ENCODE peak calls at places on chromosomes 12 and 14, in eight cellular contexts. One of them, this sample, is unnamed.

GRCh38 chr12:81811066-81811777 is 52.1 kb upstream of the PPFIA2 start:
- DNase-seq in AG08396: no peak
- DNase-seq in HFF-Myc: no peak
- DNase-seq in Calu3: no peak
- DNase-seq in cardiac muscle cell: no peak
- DNase-seq in stimulated activated CD4-positive, alpha-beta T cell treated with anti-CD3 and anti-CD28 coated beads, Interleukin-12 subunit alpha, Interleukin-12 subunit beta, amount 100 ng/mL, for 4 hours: no peak
- DNase-seq in GM13977: no peak
- DNase-seq in islet precursor cell: no peak
- DNase-seq in this sample: no peak

GRCh38 chr12:124125472-124125871 is 152.5 kb downstream of the ZNF664 start:
- DNase-seq in AG08396: no peak
- DNase-seq in HFF-Myc: no peak
- DNase-seq in Calu3: no peak
- DNase-seq in cardiac muscle cell: no peak
- DNase-seq in stimulated activated CD4-positive, alpha-beta T cell treated with anti-CD3 and anti-CD28 coated beads, Interleukin-12 subunit alpha, Interleukin-12 subunit beta, amount 100 ng/mL, for 4 hours: no peak
- DNase-seq in GM13977: peak; percentile 75
- DNase-seq in islet precursor cell: no peak
- DNase-seq in this sample: no peak

GRCh38 chr14:105884808-105885281 is 358.5 kb downstream of the TMEM121 start:
- DNase-seq in AG08396: no peak
- DNase-seq in HFF-Myc: no peak
- DNase-seq in Calu3: no peak
- DNase-seq in cardiac muscle cell: no peak
- DNase-seq in stimulated activated CD4-positive, alpha-beta T cell treated with anti-CD3 and anti-CD28 coated beads, Interleukin-12 subunit alpha, Interleukin-12 subunit beta, amount 100 ng/mL, for 4 hours: no peak
- DNase-seq in GM13977: no peak
- DNase-seq in islet precursor cell: no peak
- DNase-seq in this sample: no peak

GRCh38 chr12:123265851-123266678 is 5.6 kb downstream of the CDK2AP1 start:
- DNase-seq in AG08396: no peak
- DNase-seq in HFF-Myc: no peak
- DNase-seq in Calu3: no peak
- DNase-seq in cardiac muscle cell: no peak
- DNase-seq in stimulated activated CD4-positive, alpha-beta T cell treated with anti-CD3 and anti-CD28 coated beads, Interleukin-12 subunit alpha, Interleukin-12 subunit beta, amount 100 ng/mL, for 4 hours: no peak
- DNase-seq in GM13977: no peak
- DNase-seq in islet precursor cell: peak; percentile 58
- DNase-seq in this sample: no peak

GRCh38 chr12:32896438-32897275 is at the start of gene PKP2:
- DNase-seq in AG08396: no peak
- DNase-seq in HFF-Myc: no peak
- DNase-seq in Calu3: peak; percentile 99
- DNase-seq in cardiac muscle cell: peak; percentile 91
- DNase-seq in stimulated activated CD4-positive, alpha-beta T cell treated with anti-CD3 and anti-CD28 coated beads, Interleukin-12 subunit alpha, Interleukin-12 subunit beta, amount 100 ng/mL, for 4 hours: peak; percentile 4
- DNase-seq in GM13977: peak; percentile 85
- DNase-seq in islet precursor cell: peak; percentile 100
- DNase-seq in this sample: no peak

GRCh38 chr14:23008836-23009235 is 1.1 kb downstream of the C14orf93 start:
- DNase-seq in AG08396: no peak
- DNase-seq in HFF-Myc: peak; percentile 38
- DNase-seq in Calu3: no peak
- DNase-seq in cardiac muscle cell: no peak
- DNase-seq in stimulated activated CD4-positive, alpha-beta T cell treated with anti-CD3 and anti-CD28 coated beads, Interleukin-12 subunit alpha, Interleukin-12 subunit beta, amount 100 ng/mL, for 4 hours: no peak
- DNase-seq in GM13977: no peak
- DNase-seq in islet precursor cell: no peak
- DNase-seq in this sample: no peak

GRCh38 chr12:114000861-114001260 is 34.7 kb upstream of the RBM19 start:
- DNase-seq in AG08396: no peak
- DNase-seq in HFF-Myc: no peak
- DNase-seq in Calu3: no peak
- DNase-seq in cardiac muscle cell: no peak
- DNase-seq in stimulated activated CD4-positive, alpha-beta T cell treated with anti-CD3 and anti-CD28 coated beads, Interleukin-12 subunit alpha, Interleukin-12 subunit beta, amount 100 ng/mL, for 4 hours: no peak
- DNase-seq in GM13977: no peak
- DNase-seq in islet precursor cell: no peak
- DNase-seq in this sample: no peak

GRCh38 chr14:89640141-89640540 is 223.1 kb upstream of the FOXN3 start:
- DNase-seq in AG08396: no peak
- DNase-seq in HFF-Myc: no peak
- DNase-seq in Calu3: no peak
- DNase-seq in cardiac muscle cell: no peak
- DNase-seq in stimulated activated CD4-positive, alpha-beta T cell treated with anti-CD3 and anti-CD28 coated beads, Interleukin-12 subunit alpha, Interleukin-12 subunit beta, amount 100 ng/mL, for 4 hours: no peak
- DNase-seq in GM13977: no peak
- DNase-seq in islet precursor cell: no peak
- DNase-seq in this sample: no peak

GRCh38 chr12:27013606-27014084 is 539 bp downstream of the TM7SF3 start:
- DNase-seq in AG08396: peak; percentile 31
- DNase-seq in HFF-Myc: no peak
- DNase-seq in Calu3: peak; percentile 7
- DNase-seq in cardiac muscle cell: peak; percentile 32
- DNase-seq in stimulated activated CD4-positive, alpha-beta T cell treated with anti-CD3 and anti-CD28 coated beads, Interleukin-12 subunit alpha, Interleukin-12 subunit beta, amount 100 ng/mL, for 4 hours: no peak
- DNase-seq in GM13977: peak; percentile 12
- DNase-seq in islet precursor cell: no peak
- DNase-seq in this sample: peak; percentile 55

GRCh38 chr12:92968201-92968813 is 39.2 kb upstream of the EEA1 start:
- DNase-seq in AG08396: no peak
- DNase-seq in HFF-Myc: no peak
- DNase-seq in Calu3: no peak
- DNase-seq in cardiac muscle cell: no peak
- DNase-seq in stimulated activated CD4-positive, alpha-beta T cell treated with anti-CD3 and anti-CD28 coated beads, Interleukin-12 subunit alpha, Interleukin-12 subunit beta, amount 100 ng/mL, for 4 hours: no peak
- DNase-seq in GM13977: no peak
- DNase-seq in islet precursor cell: no peak
- DNase-seq in this sample: no peak

GRCh38 chr12:68279227-68280054 is 26.0 kb upstream of the IL22 start:
- DNase-seq in AG08396: no peak
- DNase-seq in HFF-Myc: no peak
- DNase-seq in Calu3: no peak
- DNase-seq in cardiac muscle cell: no peak
- DNase-seq in stimulated activated CD4-positive, alpha-beta T cell treated with anti-CD3 and anti-CD28 coated beads, Interleukin-12 subunit alpha, Interleukin-12 subunit beta, amount 100 ng/mL, for 4 hours: no peak
- DNase-seq in GM13977: no peak
- DNase-seq in islet precursor cell: no peak
- DNase-seq in this sample: no peak

GRCh38 chr14:31926652-31927347 is 150.3 kb upstream of the ARHGAP5 start:
- DNase-seq in AG08396: no peak
- DNase-seq in HFF-Myc: no peak
- DNase-seq in Calu3: no peak
- DNase-seq in cardiac muscle cell: no peak
- DNase-seq in stimulated activated CD4-positive, alpha-beta T cell treated with anti-CD3 and anti-CD28 coated beads, Interleukin-12 subunit alpha, Interleukin-12 subunit beta, amount 100 ng/mL, for 4 hours: no peak
- DNase-seq in GM13977: no peak
- DNase-seq in islet precursor cell: no peak
- DNase-seq in this sample: no peak

GRCh38 chr14:72045885-72046284 is 113.7 kb downstream of the RGS6 start:
- DNase-seq in AG08396: no peak
- DNase-seq in HFF-Myc: no peak
- DNase-seq in Calu3: no peak
- DNase-seq in cardiac muscle cell: no peak
- DNase-seq in stimulated activated CD4-positive, alpha-beta T cell treated with anti-CD3 and anti-CD28 coated beads, Interleukin-12 subunit alpha, Interleukin-12 subunit beta, amount 100 ng/mL, for 4 hours: no peak
- DNase-seq in GM13977: no peak
- DNase-seq in islet precursor cell: no peak
- DNase-seq in this sample: no peak

GRCh38 chr12:69534389-69534822 is 50.9 kb upstream of the CCT2 start:
- DNase-seq in AG08396: peak; percentile 87
- DNase-seq in HFF-Myc: peak; percentile 96
- DNase-seq in Calu3: peak; percentile 67
- DNase-seq in cardiac muscle cell: peak; percentile 83
- DNase-seq in stimulated activated CD4-positive, alpha-beta T cell treated with anti-CD3 and anti-CD28 coated beads, Interleukin-12 subunit alpha, Interleukin-12 subunit beta, amount 100 ng/mL, for 4 hours: no peak
- DNase-seq in GM13977: peak; percentile 28
- DNase-seq in islet precursor cell: peak; percentile 98
- DNase-seq in this sample: peak; percentile 92

GRCh38 chr14:50619569-50620141 is 48.5 kb downstream of the SAV1 start:
- DNase-seq in AG08396: peak; percentile 26
- DNase-seq in HFF-Myc: no peak
- DNase-seq in Calu3: no peak
- DNase-seq in cardiac muscle cell: peak; percentile 22
- DNase-seq in stimulated activated CD4-positive, alpha-beta T cell treated with anti-CD3 and anti-CD28 coated beads, Interleukin-12 subunit alpha, Interleukin-12 subunit beta, amount 100 ng/mL, for 4 hours: no peak
- DNase-seq in GM13977: no peak
- DNase-seq in islet precursor cell: no peak
- DNase-seq in this sample: no peak

GRCh38 chr14:101077511-101078074 is 174.1 kb upstream of the RTL1 start:
- DNase-seq in AG08396: no peak
- DNase-seq in HFF-Myc: no peak
- DNase-seq in Calu3: no peak
- DNase-seq in cardiac muscle cell: peak; percentile 64
- DNase-seq in stimulated activated CD4-positive, alpha-beta T cell treated with anti-CD3 and anti-CD28 coated beads, Interleukin-12 subunit alpha, Interleukin-12 subunit beta, amount 100 ng/mL, for 4 hours: no peak
- DNase-seq in GM13977: no peak
- DNase-seq in islet precursor cell: peak; percentile 89
- DNase-seq in this sample: no peak

GRCh38 chr14:67457782-67458181 is 30.7 kb downstream of the TMEM229B start:
- DNase-seq in AG08396: no peak
- DNase-seq in HFF-Myc: no peak
- DNase-seq in Calu3: no peak
- DNase-seq in cardiac muscle cell: peak; percentile 77
- DNase-seq in stimulated activated CD4-positive, alpha-beta T cell treated with anti-CD3 and anti-CD28 coated beads, Interleukin-12 subunit alpha, Interleukin-12 subunit beta, amount 100 ng/mL, for 4 hours: no peak
- DNase-seq in GM13977: no peak
- DNase-seq in islet precursor cell: peak; percentile 76
- DNase-seq in this sample: no peak

GRCh38 chr14:89576132-89576923 is 159.3 kb upstream of the FOXN3 start:
- DNase-seq in AG08396: no peak
- DNase-seq in HFF-Myc: no peak
- DNase-seq in Calu3: no peak
- DNase-seq in cardiac muscle cell: peak; percentile 19
- DNase-seq in stimulated activated CD4-positive, alpha-beta T cell treated with anti-CD3 and anti-CD28 coated beads, Interleukin-12 subunit alpha, Interleukin-12 subunit beta, amount 100 ng/mL, for 4 hours: no peak
- DNase-seq in GM13977: no peak
- DNase-seq in islet precursor cell: no peak
- DNase-seq in this sample: no peak

GRCh38 chr12:95998611-95999300 is 2.6 kb upstream of the HAL start:
- DNase-seq in AG08396: peak; percentile 64
- DNase-seq in HFF-Myc: peak; percentile 20
- DNase-seq in Calu3: peak; percentile 54
- DNase-seq in cardiac muscle cell: peak; percentile 78
- DNase-seq in stimulated activated CD4-positive, alpha-beta T cell treated with anti-CD3 and anti-CD28 coated beads, Interleukin-12 subunit alpha, Interleukin-12 subunit beta, amount 100 ng/mL, for 4 hours: peak; percentile 12
- DNase-seq in GM13977: peak; percentile 82
- DNase-seq in islet precursor cell: peak; percentile 76
- DNase-seq in this sample: no peak

GRCh38 chr14:100994082-100994481 is 90.6 kb upstream of the RTL1 start:
- DNase-seq in AG08396: no peak
- DNase-seq in HFF-Myc: no peak
- DNase-seq in Calu3: no peak
- DNase-seq in cardiac muscle cell: no peak
- DNase-seq in stimulated activated CD4-positive, alpha-beta T cell treated with anti-CD3 and anti-CD28 coated beads, Interleukin-12 subunit alpha, Interleukin-12 subunit beta, amount 100 ng/mL, for 4 hours: no peak
- DNase-seq in GM13977: no peak
- DNase-seq in islet precursor cell: no peak
- DNase-seq in this sample: no peak

GRCh38 chr14:60945984-60946383 is 34.9 kb downstream of the TRMT5 start:
- DNase-seq in AG08396: no peak
- DNase-seq in HFF-Myc: no peak
- DNase-seq in Calu3: no peak
- DNase-seq in cardiac muscle cell: no peak
- DNase-seq in stimulated activated CD4-positive, alpha-beta T cell treated with anti-CD3 and anti-CD28 coated beads, Interleukin-12 subunit alpha, Interleukin-12 subunit beta, amount 100 ng/mL, for 4 hours: no peak
- DNase-seq in GM13977: no peak
- DNase-seq in islet precursor cell: no peak
- DNase-seq in this sample: no peak

GRCh38 chr12:121917950-121918678 is at the start of gene CFAP251:
- DNase-seq in AG08396: peak; percentile 91
- DNase-seq in HFF-Myc: peak; percentile 47
- DNase-seq in Calu3: peak; percentile 97
- DNase-seq in cardiac muscle cell: peak; percentile 93
- DNase-seq in stimulated activated CD4-positive, alpha-beta T cell treated with anti-CD3 and anti-CD28 coated beads, Interleukin-12 subunit alpha, Interleukin-12 subunit beta, amount 100 ng/mL, for 4 hours: peak; percentile 93
- DNase-seq in GM13977: peak; percentile 95
- DNase-seq in islet precursor cell: peak; percentile 96
- DNase-seq in this sample: no peak

GRCh38 chr14:57212919-57213318 is 55.8 kb downstream of the EXOC5 start:
- DNase-seq in AG08396: no peak
- DNase-seq in HFF-Myc: no peak
- DNase-seq in Calu3: no peak
- DNase-seq in cardiac muscle cell: no peak
- DNase-seq in stimulated activated CD4-positive, alpha-beta T cell treated with anti-CD3 and anti-CD28 coated beads, Interleukin-12 subunit alpha, Interleukin-12 subunit beta, amount 100 ng/mL, for 4 hours: no peak
- DNase-seq in GM13977: no peak
- DNase-seq in islet precursor cell: peak; percentile 56
- DNase-seq in this sample: no peak

GRCh38 chr12:22682663-22683062 is 57.7 kb downstream of the ETNK1 start:
- DNase-seq in AG08396: no peak
- DNase-seq in HFF-Myc: no peak
- DNase-seq in Calu3: no peak
- DNase-seq in cardiac muscle cell: no peak
- DNase-seq in stimulated activated CD4-positive, alpha-beta T cell treated with anti-CD3 and anti-CD28 coated beads, Interleukin-12 subunit alpha, Interleukin-12 subunit beta, amount 100 ng/mL, for 4 hours: no peak
- DNase-seq in GM13977: no peak
- DNase-seq in islet precursor cell: no peak
- DNase-seq in this sample: no peak

GRCh38 chr14:55412686-55413085 is 1.1 kb upstream of the ATG14 start:
- DNase-seq in AG08396: no peak
- DNase-seq in HFF-Myc: no peak
- DNase-seq in Calu3: peak; percentile 23
- DNase-seq in cardiac muscle cell: no peak
- DNase-seq in stimulated activated CD4-positive, alpha-beta T cell treated with anti-CD3 and anti-CD28 coated beads, Interleukin-12 subunit alpha, Interleukin-12 subunit beta, amount 100 ng/mL, for 4 hours: no peak
- DNase-seq in GM13977: no peak
- DNase-seq in islet precursor cell: no peak
- DNase-seq in this sample: no peak

GRCh38 chr14:95349241-95349640 is 29.5 kb upstream of the CLMN start:
- DNase-seq in AG08396: no peak
- DNase-seq in HFF-Myc: no peak
- DNase-seq in Calu3: no peak
- DNase-seq in cardiac muscle cell: no peak
- DNase-seq in stimulated activated CD4-positive, alpha-beta T cell treated with anti-CD3 and anti-CD28 coated beads, Interleukin-12 subunit alpha, Interleukin-12 subunit beta, amount 100 ng/mL, for 4 hours: no peak
- DNase-seq in GM13977: no peak
- DNase-seq in islet precursor cell: peak; percentile 22
- DNase-seq in this sample: no peak

GRCh38 chr12:1195513-1195912 is 204.5 kb downstream of the ERC1 start:
- DNase-seq in AG08396: no peak
- DNase-seq in HFF-Myc: no peak
- DNase-seq in Calu3: no peak
- DNase-seq in cardiac muscle cell: no peak
- DNase-seq in stimulated activated CD4-positive, alpha-beta T cell treated with anti-CD3 and anti-CD28 coated beads, Interleukin-12 subunit alpha, Interleukin-12 subunit beta, amount 100 ng/mL, for 4 hours: no peak
- DNase-seq in GM13977: no peak
- DNase-seq in islet precursor cell: no peak
- DNase-seq in this sample: no peak

GRCh38 chr14:94126800-94127199 is 2.6 kb downstream of the IFI27L2 start:
- DNase-seq in AG08396: no peak
- DNase-seq in HFF-Myc: no peak
- DNase-seq in Calu3: no peak
- DNase-seq in cardiac muscle cell: no peak
- DNase-seq in stimulated activated CD4-positive, alpha-beta T cell treated with anti-CD3 and anti-CD28 coated beads, Interleukin-12 subunit alpha, Interleukin-12 subunit beta, amount 100 ng/mL, for 4 hours: no peak
- DNase-seq in GM13977: no peak
- DNase-seq in islet precursor cell: no peak
- DNase-seq in this sample: no peak

GRCh38 chr14:69289811-69290520 is 30.0 kb downstream of the GALNT16 start:
- DNase-seq in AG08396: no peak
- DNase-seq in HFF-Myc: no peak
- DNase-seq in Calu3: no peak
- DNase-seq in cardiac muscle cell: no peak
- DNase-seq in stimulated activated CD4-positive, alpha-beta T cell treated with anti-CD3 and anti-CD28 coated beads, Interleukin-12 subunit alpha, Interleukin-12 subunit beta, amount 100 ng/mL, for 4 hours: no peak
- DNase-seq in GM13977: no peak
- DNase-seq in islet precursor cell: peak; percentile 28
- DNase-seq in this sample: no peak

GRCh38 chr12:1970331-1970900 is 33.8 kb downstream of the DCP1B start:
- DNase-seq in AG08396: no peak
- DNase-seq in HFF-Myc: no peak
- DNase-seq in Calu3: no peak
- DNase-seq in cardiac muscle cell: peak; percentile 61
- DNase-seq in stimulated activated CD4-positive, alpha-beta T cell treated with anti-CD3 and anti-CD28 coated beads, Interleukin-12 subunit alpha, Interleukin-12 subunit beta, amount 100 ng/mL, for 4 hours: no peak
- DNase-seq in GM13977: no peak
- DNase-seq in islet precursor cell: peak; percentile 70
- DNase-seq in this sample: no peak

GRCh38 chr14:45699451-45699850 is 446.4 kb upstream of the MIS18BP1 start:
- DNase-seq in AG08396: no peak
- DNase-seq in HFF-Myc: no peak
- DNase-seq in Calu3: no peak
- DNase-seq in cardiac muscle cell: peak; percentile 5
- DNase-seq in stimulated activated CD4-positive, alpha-beta T cell treated with anti-CD3 and anti-CD28 coated beads, Interleukin-12 subunit alpha, Interleukin-12 subunit beta, amount 100 ng/mL, for 4 hours: no peak
- DNase-seq in GM13977: no peak
- DNase-seq in islet precursor cell: peak; percentile 76
- DNase-seq in this sample: no peak

GRCh38 chr14:94717808-94718207 is 52.1 kb downstream of the GSC start:
- DNase-seq in AG08396: no peak
- DNase-seq in HFF-Myc: no peak
- DNase-seq in Calu3: no peak
- DNase-seq in cardiac muscle cell: no peak
- DNase-seq in stimulated activated CD4-positive, alpha-beta T cell treated with anti-CD3 and anti-CD28 coated beads, Interleukin-12 subunit alpha, Interleukin-12 subunit beta, amount 100 ng/mL, for 4 hours: no peak
- DNase-seq in GM13977: no peak
- DNase-seq in islet precursor cell: no peak
- DNase-seq in this sample: no peak

This sample was measured in HS-27A.